ENCODE peak calls at places on chromosomes 3 and 15, in eight cellular contexts. U, R, D, E, I, L, X and B are unnamed samples. For H3K4me1, the result is how much of the 10 kb centered on the place peaks cover.

GRCh38 chr15:25693321-25694237 is 169.5 kb downstream of the ATP10A start:
- DNase-seq in E (no peak), X (peak), D (no peak), R (peak), I (peak), L (no peak), U (no peak), B (no peak)

GRCh38 chr3:124504332-124505059 is 225.8 kb upstream of the UMPS start:
- DNase-seq in R (no peak), E (no peak), X (no peak), D (no peak), L (peak), U (peak), I (peak), B (no peak)

GRCh38 chr3:125443923-125444322 is 68.8 kb upstream of the ZNF148 start:
- DNase-seq in L (no peak), I (no peak), U (no peak), R (no peak), E (no peak), D (no peak), X (no peak), B (no peak)

GRCh38 chr3:45026957-45027356 is 854 bp downstream of the CLEC3B start:
- DNase-seq in I (peak), D (peak), X (no peak), E (no peak), U (peak), R (peak), L (peak), B (no peak)

GRCh38 chr15:78308422-78309021 is 9.1 kb upstream of the SKIC8 start:
- DNase-seq in I (peak), X (peak), R (peak), U (peak), D (peak), E (no peak), L (peak), B (peak)

GRCh38 chr3:18208856-18209255 is 216.3 kb downstream of the SATB1 start:
- DNase-seq in U (no peak), L (no peak), I (no peak), D (no peak), R (no peak), X (no peak), E (no peak), B (no peak)

GRCh38 chr3:141446737-141447136 is 40.1 kb upstream of the RASA2 start:
- DNase-seq in I (no peak), X (no peak), U (no peak), L (no peak), R (no peak), D (no peak), E (no peak), B (no peak)

GRCh38 chr3:73552700-73553099 is 72.0 kb downstream of the PDZRN3 start:
- DNase-seq in U (no peak), E (no peak), I (no peak), L (no peak), D (no peak), R (no peak), X (no peak), B (no peak)

GRCh38 chr3:120396469-120396868 is 47.3 kb upstream of the LRRC58 start:
- DNase-seq in D (no peak), R (no peak), I (no peak), U (no peak), L (no peak), E (no peak), X (no peak), B (no peak)

GRCh38 chr3:38647217-38647970 is 2.1 kb downstream of the SCN5A start:
- DNase-seq in D (no peak), E (no peak), R (no peak), X (no peak), U (peak), I (no peak), L (no peak), B (no peak)

GRCh38 chr15:56916825-56917477 is 1.5 kb upstream of the TCF12 start:
- DNase-seq in U (no peak), R (no peak), D (no peak), I (no peak), L (no peak), X (no peak), E (no peak), B (no peak)

GRCh38 chr3:53842436-53843194 is 3.6 kb downstream of the CHDH start:
- DNase-seq in X (no peak), U (no peak), D (peak), E (peak), L (peak), R (peak), I (peak), B (no peak)

GRCh38 chr3:183224581-183224980 is 28.5 kb upstream of the B3GNT5 start:
- DNase-seq in E (no peak), D (no peak), L (no peak), U (no peak), X (peak), I (no peak), R (no peak), B (peak)

GRCh38 chr3:23831517-23832394 is 26.0 kb downstream of the UBE2E1 start:
- DNase-seq in R (no peak), X (no peak), E (no peak), L (no peak), D (no peak), I (no peak), U (no peak), B (no peak)

GRCh38 chr3:41482134-41482533 is 282.8 kb downstream of the CTNNB1 start:
- DNase-seq in R (no peak), E (no peak), U (no peak), X (no peak), D (no peak), I (no peak), L (no peak), B (no peak)

GRCh38 chr3:44764248-44764647 is 2.7 kb downstream of the KIF15 start:
- DNase-seq in R (no peak), L (no peak), U (no peak), E (no peak), D (no peak), I (no peak), X (no peak), B (no peak)

GRCh38 chr15:101445562-101446526 is 43.7 kb downstream of the PCSK6 start:
- DNase-seq in X (no peak), U (peak), R (peak), L (no peak), I (peak), E (no peak), D (no peak), B (no peak)

GRCh38 chr3:50611464-50612233 is at the start of gene CISH:
- DNase-seq in E (peak), L (peak), U (peak), R (peak), X (peak), I (peak), D (peak), B (peak)

GRCh38 chr3:50609071-50609742 is 2.4 kb downstream of the CISH start:
- DNase-seq in D (no peak), I (no peak), X (no peak), U (no peak), E (no peak), L (no peak), R (no peak), B (no peak)

GRCh38 chr3:50609743-50610085 is 1.9 kb downstream of the CISH start:
- DNase-seq in X (no peak), R (no peak), E (no peak), L (no peak), U (no peak), D (no peak), I (no peak), B (no peak)

GRCh38 chr3:50610992-50611463 is 546 bp downstream of the CISH start:
- DNase-seq in D (no peak), L (no peak), E (no peak), R (no peak), I (no peak), X (no peak), U (no peak), B (no peak)

DNA sequence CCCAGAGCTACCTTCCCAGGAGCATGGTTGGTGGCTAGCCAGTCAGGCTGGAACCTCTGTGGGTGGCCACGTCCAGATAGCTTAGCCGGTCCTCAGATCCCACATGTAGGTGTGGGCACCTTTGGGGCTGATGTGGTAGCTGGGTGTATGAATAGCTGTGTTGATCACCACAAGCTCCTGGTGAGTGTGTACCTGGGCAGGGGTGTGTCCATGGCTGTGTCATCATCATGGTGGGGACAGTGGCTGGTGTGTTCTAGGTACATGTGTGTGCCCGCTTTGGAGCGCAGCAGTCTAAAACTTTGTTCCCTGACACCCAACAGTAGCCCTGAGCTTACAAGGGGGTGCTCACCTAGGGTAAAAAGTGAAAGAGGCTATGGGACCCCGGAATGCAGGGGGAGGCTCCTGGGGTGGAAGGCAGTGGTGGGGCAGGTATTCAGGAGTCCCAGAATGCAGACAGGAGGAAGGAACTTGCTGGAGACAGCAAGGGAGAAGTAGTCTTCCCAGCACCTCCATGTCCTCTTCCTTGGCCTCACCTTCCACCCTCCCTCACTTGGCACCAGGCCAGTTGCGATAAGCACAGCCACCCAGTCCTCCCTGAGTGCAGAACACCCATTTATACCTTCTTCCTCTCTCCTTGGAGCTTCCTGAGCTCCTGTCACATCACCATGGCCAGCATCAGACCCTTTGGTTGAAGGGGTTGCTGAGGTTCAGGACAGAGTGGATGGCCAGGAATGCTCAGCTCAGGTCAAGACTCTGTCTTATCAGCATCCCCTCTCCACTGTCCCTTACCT is 1.2 kb downstream of the CISH start:
- DNase-seq in U (no peak), X (no peak), I (no peak), E (peak), R (no peak), D (peak), L (no peak), B (peak)
- H3K4me1 ChIP-seq in U (under half), X (half or more), I (under half), E (under half), R (half or more), D (under half), L (under half), B (half or more)

GRCh38 chr15:63234479-63234878 is 42.9 kb upstream of the APH1B start:
- DNase-seq in I (peak), U (peak), D (peak), R (peak), L (peak), E (peak), X (no peak), B (no peak)

GRCh38 chr15:63238796-63239195 is 38.6 kb upstream of the APH1B start:
- DNase-seq in E (no peak), U (no peak), I (no peak), R (no peak), X (no peak), D (no peak), L (no peak), B (no peak)

GRCh38 chr15:63238181-63238580 is 39.2 kb upstream of the APH1B start:
- DNase-seq in D (no peak), U (no peak), E (no peak), R (no peak), L (no peak), X (no peak), I (no peak), B (no peak)

GRCh38 chr15:63233667-63234419 is 43.6 kb upstream of the APH1B start:
- DNase-seq in L (no peak), E (no peak), D (no peak), I (no peak), U (no peak), R (no peak), X (no peak), B (no peak)

GRCh38 chr15:63236272-63236671 is 41.1 kb upstream of the APH1B start:
- DNase-seq in X (no peak), E (no peak), I (no peak), U (no peak), D (no peak), L (no peak), R (no peak), B (no peak)
- H3K4me1 ChIP-seq in X (under half), E (under half), I (under half), U (under half), D (under half), L (under half), R (half or more), B (half or more)

DNA sequence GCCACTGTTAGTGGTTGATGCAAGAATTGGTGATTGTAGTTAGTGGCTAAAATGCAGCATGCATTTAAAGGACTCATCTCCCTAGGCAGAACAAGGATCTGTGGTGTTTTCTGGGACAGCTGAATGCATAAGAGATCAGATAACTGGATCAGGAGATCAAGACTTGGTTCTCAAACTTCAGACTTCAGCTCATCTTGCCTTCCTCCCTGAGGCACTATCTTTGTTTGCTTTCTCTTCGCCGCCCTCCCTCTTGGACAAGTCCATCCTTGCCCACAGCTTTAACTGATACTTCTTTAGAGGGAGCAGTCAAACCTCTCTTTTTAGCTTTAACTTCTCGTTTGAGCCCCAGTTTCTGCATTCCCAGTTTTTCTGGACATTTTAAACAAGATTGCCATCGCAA is 195.4 kb upstream of the TPRG1 start:
- DNase-seq in L (no peak), U (no peak), I (no peak), X (no peak), R (no peak), E (no peak), D (no peak), B (no peak)
- H3K4me1 ChIP-seq in L (under half), U (under half), I (under half), X (under half), R (under half), E (under half), D (under half), B (under half)

DNA sequence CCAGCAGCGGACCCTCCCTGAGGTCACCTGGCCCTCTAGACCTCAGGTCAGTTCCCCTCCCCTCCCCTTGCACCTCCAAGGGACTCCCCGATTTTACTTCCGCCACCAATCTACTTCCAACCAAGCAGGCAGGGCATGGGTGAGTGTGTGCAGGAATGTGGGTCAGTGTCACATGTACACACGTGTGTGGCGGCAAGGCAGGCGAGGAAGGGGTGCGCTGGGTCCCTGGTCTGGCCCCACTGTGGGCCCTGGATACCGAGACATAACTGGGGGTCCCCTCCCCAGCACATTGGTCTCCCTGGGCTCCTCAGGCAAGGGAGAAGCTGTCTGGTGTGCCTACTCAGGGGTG is 14.3 kb downstream of the CSPG4 start:
- DNase-seq in R (no peak), L (no peak), U (no peak), E (no peak), I (no peak), D (no peak), X (no peak), B (no peak)
- H3K4me1 ChIP-seq in R (half or more), L (under half), U (under half), E (under half), I (under half), D (under half), X (under half), B (under half)

DNA sequence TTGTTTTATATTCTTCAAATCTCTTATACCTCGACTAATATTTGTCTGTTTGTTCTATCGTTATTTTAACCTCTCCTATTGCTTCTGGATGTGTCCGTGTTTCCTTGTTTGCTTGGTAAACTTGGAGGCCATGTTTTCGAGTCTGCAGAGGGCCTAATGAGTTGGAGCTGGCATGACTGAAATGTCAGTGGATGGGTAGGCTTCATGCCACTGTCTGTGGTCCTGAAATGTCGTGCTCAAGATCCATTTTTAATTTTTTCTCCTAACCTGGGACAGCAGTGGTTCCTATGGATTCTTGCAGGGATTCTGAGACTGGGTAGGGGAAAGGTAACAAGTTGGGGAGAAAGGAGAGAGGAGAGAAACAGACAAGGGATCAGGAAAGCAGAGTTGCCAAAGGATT is 18.8 kb upstream of the GASK1A start:
- DNase-seq in L (no peak), U (no peak), X (no peak), E (no peak), I (no peak), R (no peak), D (no peak), B (no peak)
- H3K4me1 ChIP-seq in L (under half), U (under half), X (under half), E (under half), I (under half), R (under half), D (under half), B (under half)

DNA sequence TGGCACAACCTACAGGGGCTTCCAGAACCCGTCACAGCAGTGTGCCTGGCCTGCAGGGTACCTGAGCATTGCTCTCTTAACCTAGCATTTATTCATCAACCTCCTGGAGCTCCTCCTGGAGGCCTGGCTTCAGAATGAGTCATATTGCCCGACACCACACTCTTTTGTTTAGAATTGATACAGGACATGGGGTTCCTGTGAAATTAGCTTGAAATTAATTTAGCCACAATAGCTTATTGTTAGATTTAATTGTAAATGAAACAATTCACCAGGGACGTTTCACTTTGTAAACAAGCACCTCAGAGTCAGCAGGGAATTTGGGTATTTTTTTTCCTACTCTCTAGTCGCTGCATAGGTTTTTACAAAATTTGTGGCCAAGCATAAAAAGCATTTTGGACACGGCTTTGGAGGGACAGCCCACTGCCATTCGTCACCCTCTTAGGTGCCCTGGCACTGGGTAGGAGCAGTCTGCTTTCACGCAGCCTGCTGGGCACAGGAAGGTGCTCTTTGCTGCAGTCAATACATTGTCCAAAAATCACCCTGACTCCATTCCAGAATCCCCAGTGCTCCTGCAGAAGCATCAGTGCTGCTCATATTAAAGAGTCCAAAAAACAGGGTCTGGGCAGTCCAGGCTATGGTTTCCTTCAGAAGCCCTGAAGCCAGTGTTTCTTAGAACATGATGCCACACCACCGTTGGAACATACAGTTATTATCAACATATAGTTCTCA is 60.8 kb upstream of the MEF2A start:
- DNase-seq in E (no peak), I (no peak), X (no peak), D (no peak), U (no peak), L (no peak), R (no peak), B (no peak)
- H3K4me1 ChIP-seq in E (under half), I (under half), X (under half), D (under half), U (under half), L (under half), R (under half), B (under half)

DNA sequence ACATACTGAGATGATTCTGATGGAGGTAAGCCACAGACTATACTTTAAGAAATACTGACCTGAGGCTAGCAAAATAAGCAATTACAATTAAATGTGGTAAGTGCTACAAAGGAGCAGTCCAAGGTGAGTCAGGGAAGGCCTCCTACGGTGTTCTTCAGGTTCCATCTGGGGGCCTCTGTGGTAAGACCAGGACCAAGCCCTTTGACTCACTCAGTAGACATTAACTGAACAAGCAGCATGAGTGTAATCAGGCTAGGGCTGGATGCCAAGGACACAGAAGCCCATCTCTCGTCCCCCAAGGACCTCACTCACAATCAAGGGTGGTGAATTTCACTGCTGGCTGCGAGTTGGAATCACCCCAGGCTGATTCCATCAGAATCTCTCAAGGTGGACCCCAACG is 37.3 kb downstream of the DZIP1L start:
- DNase-seq in X (no peak), E (no peak), U (no peak), R (no peak), D (no peak), L (no peak), I (no peak), B (no peak)
- H3K4me1 ChIP-seq in X (under half), E (under half), U (under half), R (under half), D (under half), L (under half), I (under half), B (under half)

GRCh38 chr15:63277044-63277892 is at the start of gene APH1B:
- DNase-seq in E (peak), R (peak), D (peak), U (peak), X (peak), I (peak), L (peak), B (peak)

GRCh38 chr15:63276342-63277043 is 912 bp upstream of the APH1B start:
- DNase-seq in D (no peak), U (no peak), I (no peak), X (no peak), E (no peak), L (no peak), R (no peak), B (no peak)

GRCh38 chr15:63277893-63278505 is 594 bp downstream of the APH1B start:
- DNase-seq in L (peak), R (peak), U (no peak), E (peak), X (no peak), D (peak), I (no peak), B (no peak)

GRCh38 chr15:63274427-63274826 is 3.0 kb upstream of the APH1B start:
- DNase-seq in E (no peak), U (no peak), D (no peak), L (no peak), I (no peak), X (no peak), R (no peak), B (no peak)
- H3K4me1 ChIP-seq in E (under half), U (under half), D (under half), L (under half), I (under half), X (under half), R (under half), B (under half)

GRCh38 chr3:157127268-157127667 is 32.7 kb downstream of the CCNL1 start:
- DNase-seq in L (no peak), R (no peak), I (no peak), U (no peak), E (no peak), D (no peak), X (no peak), B (no peak)

GRCh38 chr3:157129782-157130137 is 30.2 kb downstream of the CCNL1 start:
- DNase-seq in D (peak), E (no peak), L (no peak), X (no peak), I (peak), R (no peak), U (no peak), B (no peak)

GRCh38 chr3:157130138-157130880 is 29.6 kb downstream of the CCNL1 start:
- DNase-seq in I (peak), U (peak), D (peak), L (peak), X (peak), E (peak), R (peak), B (peak)

GRCh38 chr3:157127831-157128767 is 31.8 kb downstream of the CCNL1 start:
- DNase-seq in D (no peak), R (no peak), E (peak), L (peak), I (peak), X (peak), U (no peak), B (peak)

GRCh38 chr3:157128771-157129671 is 30.9 kb downstream of the CCNL1 start:
- DNase-seq in I (no peak), R (no peak), E (peak), L (peak), X (no peak), D (peak), U (no peak), B (peak)
- H3K4me1 ChIP-seq in I (under half), R (half or more), E (under half), L (under half), X (half or more), D (under half), U (under half), B (half or more)